ENCODE peak calls at places on chromosomes 2 and 18, in seven cellular contexts. X is upper lobe of left lung, R is suprapubic skin, Q is SK-N-SH, A is HepG2, C is sigmoid colon, I is stomach. B is an unnamed sample.

GRCh38 chr18:70454705-70455322 is 166.0 kb downstream of the SOCS6 start:
- DNase-seq in A (peak; percentile 60), X (no peak), C (no peak), Q (peak; percentile 55), I (no peak), R (no peak), B (no peak)

GRCh38 chr2:62826953-62827675 is 121.6 kb downstream of the EHBP1 start:
- DNase-seq in A (no peak), Q (no peak), X (no peak), R (no peak), I (no peak), C (no peak), B (no peak)

GRCh38 chr18:11668441-11669169 is 20.5 kb upstream of the GNAL start:
- DNase-seq in Q (no peak), I (no peak), C (no peak), R (no peak), A (no peak), X (no peak), B (no peak)

GRCh38 chr2:130755234-130756040 is at the start of gene AMER3:
- DNase-seq in X (peak; percentile 54), Q (peak; percentile 87), A (no peak), C (no peak), R (no peak), I (no peak), B (peak; percentile 79)

GRCh38 chr2:13616059-13616458 is 899.3 kb downstream of the TRIB2 start:
- DNase-seq in C (peak; percentile 50), X (peak; percentile 63), R (no peak), Q (no peak), I (no peak), A (no peak), B (no peak)

GRCh38 chr2:190838492-190838910 is 42.1 kb upstream of the GLS start:
- DNase-seq in Q (no peak), A (no peak), C (no peak), I (no peak), X (no peak), R (no peak), B (no peak)

GRCh38 chr2:209872675-209873074 is 101.0 kb downstream of the UNC80 start:
- DNase-seq in A (peak; percentile 34), X (no peak), C (no peak), R (no peak), I (peak; percentile 29), Q (no peak), B (no peak)

GRCh38 chr2:12270876-12271588 is 445.7 kb upstream of the TRIB2 start:
- DNase-seq in C (no peak), I (no peak), R (no peak), A (no peak), Q (no peak), X (no peak), B (no peak)

GRCh38 chr2:18777250-18777812 is 188.0 kb upstream of the NT5C1B start:
- DNase-seq in R (no peak), I (no peak), C (no peak), X (no peak), A (peak; percentile 88), Q (no peak), B (no peak)

GRCh38 chr2:86274265-86274917 is 63.0 kb downstream of the REEP1 start:
- DNase-seq in Q (no peak), X (no peak), I (no peak), A (no peak), R (no peak), C (no peak), B (peak; percentile 60)

GRCh38 chr2:63767307-63767706 is 74.4 kb upstream of the UGP2 start:
- DNase-seq in A (no peak), X (no peak), I (no peak), R (no peak), C (no peak), Q (no peak), B (no peak)

GRCh38 chr18:58338961-58339722 is 289.7 kb downstream of the ALPK2 start:
- DNase-seq in X (no peak), A (no peak), R (no peak), I (peak; percentile 48), C (no peak), Q (no peak), B (peak; percentile 62)

GRCh38 chr2:223306371-223306770 is 254.4 kb downstream of the KCNE4 start:
- DNase-seq in Q (no peak), I (no peak), A (peak; percentile 9), X (no peak), C (no peak), R (no peak), B (no peak)

GRCh38 chr2:48727560-48727959 is 28.0 kb downstream of the LHCGR start:
- DNase-seq in C (no peak), A (no peak), X (no peak), I (no peak), R (no peak), Q (no peak), B (no peak)

GRCh38 chr2:174552891-174553290 is 44.7 kb downstream of the WIPF1 start:
- DNase-seq in I (no peak), R (no peak), Q (no peak), X (no peak), A (no peak), C (no peak), B (no peak)

GRCh38 chr2:127074358-127074757 is 32.6 kb downstream of the BIN1 start:
- DNase-seq in Q (no peak), A (no peak), C (no peak), I (no peak), X (no peak), R (no peak), B (no peak)

GRCh38 chr2:85266424-85267041 is 61.3 kb downstream of the TGOLN2 start:
- DNase-seq in X (no peak), R (peak; percentile 89), Q (peak; percentile 72), C (peak; percentile 85), A (peak; percentile 70), I (peak; percentile 86), B (no peak)

DNA sequence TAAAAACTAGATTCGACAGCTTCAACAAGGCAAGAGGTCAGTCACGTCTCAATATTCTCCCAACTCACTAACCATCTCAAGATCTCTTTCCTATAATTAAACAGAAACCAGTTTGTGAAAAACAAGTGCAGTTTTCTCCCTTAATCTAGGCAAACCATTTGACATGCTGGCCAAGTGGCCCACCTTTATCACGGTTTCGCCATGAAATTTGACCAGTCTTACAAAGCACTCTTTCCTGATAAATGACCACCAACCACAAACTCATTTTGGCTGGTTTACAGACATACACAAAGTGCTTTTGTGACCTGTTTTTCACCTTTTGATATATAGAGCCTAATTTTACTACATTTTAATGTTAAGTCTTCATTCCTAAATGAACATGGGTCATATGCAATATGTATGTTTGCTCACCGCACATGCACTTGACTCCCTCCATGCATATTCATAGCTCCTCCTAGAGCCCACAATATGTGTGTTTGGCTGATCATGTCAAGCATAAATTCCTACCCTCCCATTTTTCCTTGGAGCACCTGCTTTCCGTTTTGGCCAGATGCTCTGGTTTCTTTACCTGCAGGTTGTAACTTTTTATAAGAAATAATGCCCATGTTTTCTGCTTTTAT is 385.1 kb downstream of the RAD51AP2 start:
- DNase-seq in Q (no peak), R (no peak), X (no peak), I (no peak), C (no peak), A (no peak), B (no peak)
- TF ChIP-seq EP300 in Q (no peak), R (no peak), X (no peak), I (no peak), C (no peak), A (no peak), B (no peak)

GRCh38 chr2:3737128-3737527 is 33.8 kb downstream of the DCDC2C start:
- DNase-seq in X (no peak), R (no peak), C (no peak), A (no peak), I (no peak), Q (no peak), B (no peak)
- H3K4me3 ChIP-seq in X (no peak overlapping the region), R (no peak overlapping the region), C (no peak overlapping the region), A (no peak overlapping the region), I (no peak overlapping the region), Q (no peak overlapping the region), B (no peak overlapping the region)

GRCh38 chr2:20652141-20652540 is 1.2 kb upstream of the HS1BP3 start:
- DNase-seq in X (no peak), Q (no peak), R (no peak), A (no peak), I (no peak), C (no peak), B (no peak)

GRCh38 chr2:20652673-20653575 is 2.0 kb upstream of the HS1BP3 start:
- DNase-seq in I (no peak), X (no peak), R (no peak), C (no peak), A (no peak), Q (no peak), B (no peak)

GRCh38 chr2:20654414-20654813 is 3.5 kb upstream of the HS1BP3 start:
- DNase-seq in X (no peak), C (no peak), R (no peak), Q (no peak), I (no peak), A (no peak), B (no peak)

GRCh38 chr2:20651731-20652099 is 817 bp upstream of the HS1BP3 start:
- DNase-seq in R (no peak), Q (no peak), C (no peak), I (no peak), X (no peak), A (no peak), B (no peak)

GRCh38 chr2:20653695-20654306 is 2.9 kb upstream of the HS1BP3 start:
- DNase-seq in A (no peak), Q (no peak), R (no peak), I (no peak), X (no peak), C (no peak), B (no peak)
- TF ChIP-seq CTCF in A (peak; percentile 39), Q (no peak), R (no peak), I (no peak), X (no peak), C (no peak), B (no peak)

GRCh38 chr2:122866095-122866494 is 1110.6 kb downstream of the TSN start:
- DNase-seq in A (no peak), X (no peak), R (no peak), Q (no peak), C (no peak), I (no peak), B (no peak)
- TF ChIP-seq EP300 in A (no peak), X (no peak), R (no peak), Q (no peak), C (no peak), I (no peak), B (no peak)